ENCODE peak calls at places on chromosomes 16 and 17, in four cellular contexts. S is Peyer's patch; Z is AG04449; L is CD4-positive, CD25-positive, alpha-beta regulatory T cell. D is an unnamed sample.

GRCh38 chr16:60907645-60908044 is 1128.6 kb downstream of the CDH8 start:
- DNase-seq in S (no peak), L (no peak), Z (no peak), D (no peak)

GRCh38 chr16:53378138-53378537 is 56.1 kb upstream of the RBL2 start:
- DNase-seq in Z (no peak), L (no peak), S (no peak), D (no peak)

GRCh38 chr17:81322271-81323082 is 27.4 kb upstream of the SLC38A10 start:
- DNase-seq in Z (no peak), S (no peak), L (no peak), D (no peak)

GRCh38 chr17:51046527-51047384 is 73.9 kb downstream of the SPAG9 start:
- DNase-seq in Z (peak; percentile 70), S (no peak), L (no peak), D (no peak)

GRCh38 chr17:70776446-70776845 is 607.1 kb downstream of the KCNJ2 start:
- DNase-seq in L (no peak), Z (no peak), S (no peak), D (no peak)

GRCh38 chr17:55666810-55667209 is 55.9 kb downstream of the TMEM100 start:
- DNase-seq in S (no peak), L (no peak), Z (no peak), D (no peak)

GRCh38 chr17:48663134-48663924 is 37.2 kb upstream of the HOXB9 start:
- DNase-seq in S (no peak), L (no peak), Z (no peak), D (no peak)

GRCh38 chr17:73595068-73595865 is 49.0 kb downstream of the SDK2 start:
- DNase-seq in Z (no peak), S (no peak), L (peak; percentile 12), D (no peak)

GRCh38 chr17:77325826-77326581 is 185.2 kb downstream of the SEC14L1 start:
- DNase-seq in Z (no peak), L (no peak), S (peak; percentile 69), D (peak; percentile 49)

GRCh38 chr17:59154721-59155438 is at the start of gene SKA2:
- DNase-seq in S (peak; percentile 96), L (no peak), Z (no peak), D (peak; percentile 97)

GRCh38 chr16:16143038-16143763 is 80.1 kb downstream of the ABCC6 start:
- DNase-seq in L (no peak), Z (no peak), S (no peak), D (no peak)

GRCh38 chr17:82414548-82415281 is 3.4 kb upstream of the HEXD start:
- DNase-seq in L (peak; percentile 71), S (peak; percentile 77), Z (no peak), D (peak; percentile 80)

GRCh38 chr17:19719365-19720209 is 3.2 kb upstream of the SLC47A2 start:
- DNase-seq in Z (no peak), S (peak; percentile 70), L (no peak), D (no peak)

GRCh38 chr16:21302898-21303528 is 24.9 kb upstream of the CRYM start:
- DNase-seq in S (no peak), L (no peak), Z (peak; percentile 51), D (no peak)

GRCh38 chr17:28057731-28058246 is 15.3 kb downstream of the NLK start:
- DNase-seq in Z (no peak), S (no peak), L (peak; percentile 30), D (no peak)

GRCh38 chr17:77722366-77722765 is 236.1 kb upstream of the TNRC6C start:
- DNase-seq in L (no peak), Z (no peak), S (no peak), D (no peak)

GRCh38 chr16:79847101-79847500 is 246.6 kb upstream of the MAF start:
- DNase-seq in L (no peak), Z (no peak), S (no peak), D (no peak)

GRCh38 chr17:27453466-27453865 is 2.8 kb upstream of the KSR1 start:
- DNase-seq in Z (no peak), S (no peak), L (no peak), D (no peak)

GRCh38 chr17:7548585-7549400 is at the start of gene TNFSF12:
- DNase-seq in L (peak; percentile 56), S (peak; percentile 74), Z (no peak), D (peak; percentile 75)

GRCh38 chr16:5706206-5706605 is 608.6 kb upstream of the EEF2KMT start:
- DNase-seq in Z (no peak), L (no peak), S (no peak), D (no peak)

GRCh38 chr17:81094744-81095607 is 60.0 kb downstream of the BAIAP2 start:
- DNase-seq in L (peak; percentile 52), Z (peak; percentile 98), S (peak; percentile 71), D (peak; percentile 62)

GRCh38 chr17:63702616-63703015 is 2.7 kb upstream of the LIMD2 start:
- DNase-seq in Z (no peak), S (peak; percentile 12), L (no peak), D (peak; percentile 23)

GRCh38 chr16:80997964-80998620 is 8.6 kb downstream of the CMC2 start:
- DNase-seq in L (no peak), S (no peak), Z (no peak), D (no peak)

GRCh38 chr17:19269641-19270040 is 32.5 kb downstream of the EPN2 start:
- DNase-seq in Z (no peak), S (no peak), L (no peak), D (no peak)

GRCh38 chr17:48106802-48107136 is 797 bp upstream of the SNX11 start:
- DNase-seq in S (no peak), Z (no peak), L (no peak), D (no peak)

GRCh38 chr17:78300962-78301820 is 58.7 kb downstream of the SOCS3 start:
- DNase-seq in S (no peak), L (no peak), Z (no peak), D (no peak)

GRCh38 chr16:85444879-85445778 is 168.0 kb upstream of the GSE1 start:
- DNase-seq in L (no peak), Z (no peak), S (no peak), D (no peak)

GRCh38 chr17:74454197-74455024 is 12.0 kb upstream of the CD300A start:
- DNase-seq in L (peak; percentile 28), S (peak; percentile 63), Z (no peak), D (peak; percentile 97)

GRCh38 chr16:11799509-11800384 is 2.7 kb upstream of the ZC3H7A start:
- DNase-seq in Z (no peak), L (peak; percentile 38), S (no peak), D (no peak)
- H3K4me3 ChIP-seq in Z (no peak overlapping the region), L (peak overlapping the region; percentile 72), S (no peak overlapping the region), D (no peak overlapping the region)

DNA sequence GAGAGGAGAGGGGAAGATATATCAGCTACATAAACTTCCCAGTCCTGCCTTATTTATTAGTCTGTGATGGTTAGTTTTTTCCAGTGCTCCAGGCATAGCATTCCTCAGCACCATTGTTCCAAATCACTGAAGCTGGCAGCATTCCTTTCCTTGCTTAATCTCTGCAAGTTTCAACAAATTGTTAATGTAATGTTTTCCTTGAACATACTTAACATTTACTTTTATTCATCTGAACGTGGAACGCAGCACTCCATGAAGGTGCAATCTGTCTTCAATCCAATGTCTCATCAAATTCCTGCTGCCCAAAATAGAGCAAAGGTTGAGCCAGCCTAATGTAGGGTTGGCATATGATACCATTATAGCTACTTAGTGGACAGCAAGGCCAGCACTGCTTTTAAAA is 441.2 kb upstream of the RBFOX1 start:
- DNase-seq in S (no peak), Z (no peak), L (no peak), D (no peak)
- H3K4me3 ChIP-seq in S (no peak overlapping the region), Z (no peak overlapping the region), L (no peak overlapping the region), D (no peak overlapping the region)

GRCh38 chr17:79960788-79961522 is 74.7 kb downstream of the TBC1D16 start:
- DNase-seq in L (no peak), Z (no peak), S (no peak), D (peak; percentile 6)
- H3K4me3 ChIP-seq in L (no peak overlapping the region), Z (no peak overlapping the region), S (no peak overlapping the region), D (no peak overlapping the region)

DNA sequence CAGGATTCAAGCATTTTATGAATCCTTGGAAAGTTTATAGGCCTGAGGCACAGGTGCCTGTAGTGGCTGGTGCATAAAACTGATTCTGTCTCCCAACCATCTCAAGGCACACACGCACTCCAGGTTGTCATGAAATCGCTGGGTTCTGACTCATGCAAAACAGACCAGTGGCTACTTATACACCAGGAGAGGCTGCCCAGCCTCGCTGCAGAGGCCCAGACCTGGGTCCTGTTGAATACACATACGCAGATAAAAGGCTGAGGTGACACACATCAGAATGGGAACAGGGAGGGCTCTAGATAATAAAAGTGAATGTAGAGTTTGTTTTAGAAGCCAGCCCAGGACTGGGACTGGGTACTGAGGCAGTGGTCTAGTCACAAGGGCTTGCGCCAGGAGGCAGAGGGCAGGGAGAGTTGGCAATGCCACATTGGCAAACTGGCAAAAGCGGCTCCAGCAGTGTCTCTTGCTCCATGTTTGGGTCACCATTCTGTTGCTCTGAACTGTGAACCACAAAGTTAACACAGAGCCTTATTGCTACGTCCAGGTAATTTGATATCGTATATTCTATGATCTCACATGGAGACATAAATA is 13.6 kb downstream of the OR1D5 start:
- DNase-seq in L (no peak), Z (no peak), S (peak; percentile 28), D (no peak)
- H3K4me3 ChIP-seq in L (peak overlapping the region; percentile 78), Z (no peak overlapping the region), S (peak overlapping the region; percentile 53), D (peak overlapping the region; percentile 59)